ENCODE peak calls at places on chromosomes 5 and 9, in seven cellular contexts. One of them, this sample, is unnamed.

GRCh38 chr9:122144006-122144405 is 15.6 kb downstream of the NDUFA8 start:
- DNase-seq in HepG2: no peak
- DNase-seq in breast epithelium: no peak
- DNase-seq in A549: no peak
- DNase-seq in esophagus squamous epithelium: no peak
- DNase-seq in body of pancreas: no peak
- DNase-seq in heart left ventricle: no peak
- DNase-seq in this sample: no peak

GRCh38 chr9:22446950-22447606 is 454 bp downstream of the DMRTA1 start:
- DNase-seq in HepG2: no peak
- DNase-seq in breast epithelium: no peak
- DNase-seq in A549: peak; percentile 83
- DNase-seq in esophagus squamous epithelium: no peak
- DNase-seq in body of pancreas: peak; percentile 76
- DNase-seq in heart left ventricle: peak; percentile 44
- DNase-seq in this sample: no peak

GRCh38 chr9:112861638-112862555 is 28.8 kb downstream of the SLC46A2 start:
- DNase-seq in HepG2: no peak
- DNase-seq in breast epithelium: no peak
- DNase-seq in A549: no peak
- DNase-seq in esophagus squamous epithelium: no peak
- DNase-seq in body of pancreas: peak; percentile 49
- DNase-seq in heart left ventricle: peak; percentile 40
- DNase-seq in this sample: no peak

GRCh38 chr5:109558952-109559351 is 130.8 kb upstream of the MAN2A1 start:
- DNase-seq in HepG2: no peak
- DNase-seq in breast epithelium: no peak
- DNase-seq in A549: no peak
- DNase-seq in esophagus squamous epithelium: no peak
- DNase-seq in body of pancreas: no peak
- DNase-seq in heart left ventricle: no peak
- DNase-seq in this sample: no peak

GRCh38 chr5:168836603-168837245 is 257.6 kb upstream of the PANK3 start:
- DNase-seq in HepG2: no peak
- DNase-seq in breast epithelium: no peak
- DNase-seq in A549: no peak
- DNase-seq in esophagus squamous epithelium: no peak
- DNase-seq in body of pancreas: no peak
- DNase-seq in heart left ventricle: no peak
- DNase-seq in this sample: no peak

GRCh38 chr9:99019523-99020331 is 76.0 kb downstream of the COL15A1 start:
- DNase-seq in HepG2: no peak
- DNase-seq in breast epithelium: no peak
- DNase-seq in A549: peak; percentile 62
- DNase-seq in esophagus squamous epithelium: no peak
- DNase-seq in body of pancreas: no peak
- DNase-seq in heart left ventricle: no peak
- DNase-seq in this sample: no peak

GRCh38 chr9:137018761-137019559 is 9.1 kb downstream of the ABCA2 start:
- DNase-seq in HepG2: no peak
- DNase-seq in breast epithelium: no peak
- DNase-seq in A549: no peak
- DNase-seq in esophagus squamous epithelium: no peak
- DNase-seq in body of pancreas: no peak
- DNase-seq in heart left ventricle: no peak
- DNase-seq in this sample: no peak

GRCh38 chr5:78920604-78921003 is 64.5 kb downstream of the ARSB start:
- DNase-seq in HepG2: no peak
- DNase-seq in breast epithelium: no peak
- DNase-seq in A549: peak; percentile 44
- DNase-seq in esophagus squamous epithelium: no peak
- DNase-seq in body of pancreas: peak; percentile 15
- DNase-seq in heart left ventricle: peak; percentile 39
- DNase-seq in this sample: no peak

GRCh38 chr5:160064441-160064840 is 54.8 kb downstream of the PWWP2A start:
- DNase-seq in HepG2: no peak
- DNase-seq in breast epithelium: no peak
- DNase-seq in A549: no peak
- DNase-seq in esophagus squamous epithelium: no peak
- DNase-seq in body of pancreas: peak; percentile 94
- DNase-seq in heart left ventricle: peak; percentile 53
- DNase-seq in this sample: no peak

GRCh38 chr9:124617477-124618141 is 110.4 kb upstream of the NR5A1 start:
- DNase-seq in HepG2: peak; percentile 66
- DNase-seq in breast epithelium: peak; percentile 79
- DNase-seq in A549: peak; percentile 78
- DNase-seq in esophagus squamous epithelium: no peak
- DNase-seq in body of pancreas: peak; percentile 79
- DNase-seq in heart left ventricle: peak; percentile 66
- DNase-seq in this sample: no peak

GRCh38 chr9:94097788-94098413 is 13.6 kb downstream of the PTPDC1 start:
- DNase-seq in HepG2: no peak
- DNase-seq in breast epithelium: no peak
- DNase-seq in A549: peak; percentile 13
- DNase-seq in esophagus squamous epithelium: no peak
- DNase-seq in body of pancreas: peak; percentile 46
- DNase-seq in heart left ventricle: no peak
- DNase-seq in this sample: no peak

GRCh38 chr9:750264-750967 is 91.1 kb upstream of the DMRT1 start:
- DNase-seq in HepG2: no peak
- DNase-seq in breast epithelium: no peak
- DNase-seq in A549: no peak
- DNase-seq in esophagus squamous epithelium: no peak
- DNase-seq in body of pancreas: no peak
- DNase-seq in heart left ventricle: no peak
- DNase-seq in this sample: no peak

GRCh38 chr5:172929371-172929838 is 29.8 kb upstream of the RPL26L1 start:
- DNase-seq in HepG2: no peak
- DNase-seq in breast epithelium: no peak
- DNase-seq in A549: no peak
- DNase-seq in esophagus squamous epithelium: no peak
- DNase-seq in body of pancreas: no peak
- DNase-seq in heart left ventricle: no peak
- DNase-seq in this sample: no peak

GRCh38 chr5:51997908-51998307 is 614.7 kb downstream of the ISL1 start:
- DNase-seq in HepG2: no peak
- DNase-seq in breast epithelium: no peak
- DNase-seq in A549: no peak
- DNase-seq in esophagus squamous epithelium: no peak
- DNase-seq in body of pancreas: no peak
- DNase-seq in heart left ventricle: no peak
- DNase-seq in this sample: no peak

GRCh38 chr5:64221911-64222310 is 56.3 kb downstream of the RNF180 start:
- DNase-seq in HepG2: no peak
- DNase-seq in breast epithelium: no peak
- DNase-seq in A549: no peak
- DNase-seq in esophagus squamous epithelium: no peak
- DNase-seq in body of pancreas: no peak
- DNase-seq in heart left ventricle: no peak
- DNase-seq in this sample: no peak

GRCh38 chr9:71683598-71684235 is 84.6 kb downstream of the CEMIP2 start:
- DNase-seq in HepG2: no peak
- DNase-seq in breast epithelium: no peak
- DNase-seq in A549: no peak
- DNase-seq in esophagus squamous epithelium: no peak
- DNase-seq in body of pancreas: peak; percentile 33
- DNase-seq in heart left ventricle: peak; percentile 18
- DNase-seq in this sample: no peak

GRCh38 chr5:151470440-151470839 is 23.0 kb downstream of the SLC36A1 start:
- DNase-seq in HepG2: no peak
- DNase-seq in breast epithelium: no peak
- DNase-seq in A549: no peak
- DNase-seq in esophagus squamous epithelium: no peak
- DNase-seq in body of pancreas: no peak
- DNase-seq in heart left ventricle: no peak
- DNase-seq in this sample: no peak

GRCh38 chr5:38515648-38516047 is 40.8 kb downstream of the LIFR start:
- DNase-seq in HepG2: peak; percentile 17
- DNase-seq in breast epithelium: no peak
- DNase-seq in A549: peak; percentile 29
- DNase-seq in esophagus squamous epithelium: no peak
- DNase-seq in body of pancreas: no peak
- DNase-seq in heart left ventricle: no peak
- DNase-seq in this sample: no peak

GRCh38 chr9:123548749-123549545 is 192.9 kb downstream of the CRB2 start:
- DNase-seq in HepG2: no peak
- DNase-seq in breast epithelium: no peak
- DNase-seq in A549: no peak
- DNase-seq in esophagus squamous epithelium: no peak
- DNase-seq in body of pancreas: peak; percentile 40
- DNase-seq in heart left ventricle: no peak
- DNase-seq in this sample: no peak

GRCh38 chr9:27610622-27611021 is 37.3 kb upstream of the C9orf72 start:
- DNase-seq in HepG2: no peak
- DNase-seq in breast epithelium: no peak
- DNase-seq in A549: no peak
- DNase-seq in esophagus squamous epithelium: no peak
- DNase-seq in body of pancreas: no peak
- DNase-seq in heart left ventricle: no peak
- DNase-seq in this sample: no peak

GRCh38 chr5:108687599-108688220 is 60.0 kb upstream of the FER start:
- DNase-seq in HepG2: no peak
- DNase-seq in breast epithelium: no peak
- DNase-seq in A549: no peak
- DNase-seq in esophagus squamous epithelium: no peak
- DNase-seq in body of pancreas: no peak
- DNase-seq in heart left ventricle: no peak
- DNase-seq in this sample: no peak

GRCh38 chr9:281753-282645 is 67.3 kb downstream of the DOCK8 start:
- DNase-seq in HepG2: no peak
- DNase-seq in breast epithelium: no peak
- DNase-seq in A549: no peak
- DNase-seq in esophagus squamous epithelium: no peak
- DNase-seq in body of pancreas: no peak
- DNase-seq in heart left ventricle: no peak
- DNase-seq in this sample: no peak

GRCh38 chr5:116576043-116576713 is 1.6 kb upstream of the SEMA6A start:
- DNase-seq in HepG2: peak; percentile 24
- DNase-seq in breast epithelium: no peak
- DNase-seq in A549: peak; percentile 64
- DNase-seq in esophagus squamous epithelium: no peak
- DNase-seq in body of pancreas: peak; percentile 70
- DNase-seq in heart left ventricle: peak; percentile 62
- DNase-seq in this sample: no peak

GRCh38 chr5:43484049-43484849 is 584 bp upstream of the TMEM267 start:
- DNase-seq in HepG2: peak; percentile 69
- DNase-seq in breast epithelium: peak; percentile 87
- DNase-seq in A549: peak; percentile 85
- DNase-seq in esophagus squamous epithelium: peak; percentile 36
- DNase-seq in body of pancreas: peak; percentile 87
- DNase-seq in heart left ventricle: peak; percentile 84
- DNase-seq in this sample: no peak
- TF ChIP-seq POLR2A in HepG2: no peak
- TF ChIP-seq POLR2A in breast epithelium: no peak
- TF ChIP-seq POLR2A in A549: no peak
- TF ChIP-seq POLR2A in esophagus squamous epithelium: no peak
- TF ChIP-seq POLR2A in body of pancreas: peak; percentile 70
- TF ChIP-seq POLR2A in heart left ventricle: no peak
- TF ChIP-seq POLR2A in this sample: no peak

GRCh38 chr5:44845777-44846176 is 37.0 kb downstream of the MRPS30 start:
- DNase-seq in HepG2: no peak
- DNase-seq in breast epithelium: no peak
- DNase-seq in A549: no peak
- DNase-seq in esophagus squamous epithelium: no peak
- DNase-seq in body of pancreas: no peak
- DNase-seq in heart left ventricle: no peak
- DNase-seq in this sample: no peak

GRCh38 chr5:44839018-44839681 is 30.4 kb downstream of the MRPS30 start:
- DNase-seq in HepG2: no peak
- DNase-seq in breast epithelium: no peak
- DNase-seq in A549: no peak
- DNase-seq in esophagus squamous epithelium: no peak
- DNase-seq in body of pancreas: no peak
- DNase-seq in heart left ventricle: no peak
- DNase-seq in this sample: no peak

GRCh38 chr5:44847453-44847852 is 38.7 kb downstream of the MRPS30 start:
- DNase-seq in HepG2: no peak
- DNase-seq in breast epithelium: no peak
- DNase-seq in A549: no peak
- DNase-seq in esophagus squamous epithelium: no peak
- DNase-seq in body of pancreas: no peak
- DNase-seq in heart left ventricle: no peak
- DNase-seq in this sample: no peak

GRCh38 chr5:44842491-44843282 is 33.9 kb downstream of the MRPS30 start:
- DNase-seq in HepG2: no peak
- DNase-seq in breast epithelium: no peak
- DNase-seq in A549: no peak
- DNase-seq in esophagus squamous epithelium: no peak
- DNase-seq in body of pancreas: no peak
- DNase-seq in heart left ventricle: no peak
- DNase-seq in this sample: no peak

DNA sequence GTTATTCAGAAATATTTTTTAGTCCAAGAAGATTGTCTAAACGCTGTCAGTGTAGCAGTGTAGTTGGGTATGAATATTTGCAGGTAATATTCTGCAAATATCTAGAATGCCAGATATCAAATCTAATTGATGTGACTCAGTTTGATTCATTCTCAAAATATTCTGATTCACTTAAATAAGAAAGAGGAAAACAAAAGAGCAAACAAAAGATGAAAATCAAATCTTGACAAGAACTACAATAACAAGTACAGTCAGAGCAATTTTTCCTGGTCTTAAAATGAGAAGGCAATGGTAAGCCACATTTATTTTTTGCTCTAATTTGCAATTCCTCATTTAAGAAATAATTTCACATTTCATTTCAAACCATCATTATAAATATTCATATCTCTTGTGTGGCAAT is 36.0 kb downstream of the MRPS30 start:
- DNase-seq in HepG2: no peak
- DNase-seq in breast epithelium: no peak
- DNase-seq in A549: no peak
- DNase-seq in esophagus squamous epithelium: no peak
- DNase-seq in body of pancreas: no peak
- DNase-seq in heart left ventricle: no peak
- DNase-seq in this sample: no peak
- H3K4me1 ChIP-seq in HepG2: no peaks in the 10 kb centered on the region
- H3K4me1 ChIP-seq in breast epithelium: no peaks in the 10 kb centered on the region
- H3K4me1 ChIP-seq in A549: no peaks in the 10 kb centered on the region
- H3K4me1 ChIP-seq in esophagus squamous epithelium: no peaks in the 10 kb centered on the region
- H3K4me1 ChIP-seq in body of pancreas: no peaks in the 10 kb centered on the region
- H3K4me1 ChIP-seq in heart left ventricle: no peaks in the 10 kb centered on the region
- H3K4me1 ChIP-seq in this sample: no peaks in the 10 kb centered on the region

DNA sequence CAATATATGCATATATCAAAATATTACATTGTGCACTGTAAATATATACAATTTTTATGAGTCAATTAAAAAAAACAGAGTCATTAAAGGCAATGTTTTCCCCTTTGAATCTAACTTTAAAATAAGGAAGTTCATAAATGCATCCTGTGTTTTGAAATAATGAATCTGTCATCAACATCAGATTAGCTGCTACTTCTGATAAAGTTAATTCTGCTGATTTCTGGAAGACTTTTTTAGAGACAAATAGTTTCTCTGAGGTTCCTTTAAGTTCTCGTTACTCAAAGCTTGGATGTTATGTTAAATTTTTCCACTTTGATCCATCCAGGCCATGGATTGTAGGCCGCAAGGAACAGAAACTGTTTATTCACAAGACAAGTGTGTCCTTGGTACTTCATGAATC is 115.5 kb downstream of the CARTPT start:
- DNase-seq in HepG2: no peak
- DNase-seq in breast epithelium: no peak
- DNase-seq in A549: no peak
- DNase-seq in esophagus squamous epithelium: no peak
- DNase-seq in body of pancreas: no peak
- DNase-seq in heart left ventricle: no peak
- DNase-seq in this sample: no peak
- H3K9me3 ChIP-seq in HepG2: no peaks in the 10 kb centered on the region
- H3K9me3 ChIP-seq in breast epithelium: no peaks in the 10 kb centered on the region
- H3K9me3 ChIP-seq in A549: no peaks in the 10 kb centered on the region
- H3K9me3 ChIP-seq in esophagus squamous epithelium: no peaks in the 10 kb centered on the region
- H3K9me3 ChIP-seq in body of pancreas: no peaks in the 10 kb centered on the region
- H3K9me3 ChIP-seq in heart left ventricle: no peaks in the 10 kb centered on the region
- H3K9me3 ChIP-seq in this sample: no peaks in the 10 kb centered on the region

GRCh38 chr9:2043243-2043642 is 28.1 kb downstream of the SMARCA2 start:
- DNase-seq in HepG2: no peak
- DNase-seq in breast epithelium: no peak
- DNase-seq in A549: no peak
- DNase-seq in esophagus squamous epithelium: no peak
- DNase-seq in body of pancreas: no peak
- DNase-seq in heart left ventricle: no peak
- DNase-seq in this sample: no peak
- TF ChIP-seq POLR2A in HepG2: no peak
- TF ChIP-seq POLR2A in breast epithelium: no peak
- TF ChIP-seq POLR2A in A549: no peak
- TF ChIP-seq POLR2A in esophagus squamous epithelium: no peak
- TF ChIP-seq POLR2A in body of pancreas: no peak
- TF ChIP-seq POLR2A in heart left ventricle: no peak
- TF ChIP-seq POLR2A in this sample: no peak

This sample was measured in vagina.